ENCODE peak calls at places on chromosome 22, in seven cellular contexts. E, U, P, X, T, O and Q are unnamed samples. For H3K27me3, the result is how much of the 10 kb centered on the place peaks cover.

GRCh38 chr22:25736378-25737011 is 5.5 kb upstream of the MYO18B start:
- DNase-seq in O (no peak), T (no peak), P (no peak), E (no peak), U (no peak), X (no peak), Q (no peak)

GRCh38 chr22:48039326-48039725 is 1276.9 kb downstream of the TBC1D22A start:
- DNase-seq in O (no peak), T (no peak), P (no peak), U (no peak), X (no peak), E (no peak), Q (no peak)

GRCh38 chr22:33850227-33850626 is 70.0 kb downstream of the LARGE1 start:
- DNase-seq in P (no peak), X (no peak), T (no peak), O (no peak), U (no peak), E (no peak), Q (no peak)

GRCh38 chr22:39478461-39478860 is 21.6 kb downstream of the MGAT3 start:
- DNase-seq in E (peak), T (no peak), P (peak), X (no peak), O (peak), U (peak), Q (no peak)

GRCh38 chr22:41094036-41094435 is 1.6 kb downstream of the EP300 start:
- DNase-seq in P (no peak), T (no peak), O (no peak), E (peak), X (peak), U (no peak), Q (peak)

GRCh38 chr22:29555065-29555644 is 1.6 kb upstream of the THOC5 start:
- DNase-seq in O (no peak), X (no peak), P (no peak), U (no peak), T (no peak), E (peak), Q (no peak)

GRCh38 chr22:45312856-45313255 is 3.1 kb downstream of the FAM118A start:
- DNase-seq in E (no peak), P (peak), T (no peak), U (no peak), X (no peak), O (no peak), Q (peak)

GRCh38 chr22:29129644-29130201 is 56.9 kb downstream of the KREMEN1 start:
- DNase-seq in O (no peak), X (no peak), E (no peak), P (no peak), T (no peak), U (no peak), Q (no peak)

GRCh38 chr22:27632451-27633295 is 168.9 kb downstream of the MN1 start:
- DNase-seq in P (no peak), E (no peak), O (no peak), X (peak), T (no peak), U (no peak), Q (no peak)

GRCh38 chr22:30370681-30371080 is 13.9 kb downstream of the CCDC157 start:
- DNase-seq in U (no peak), X (no peak), T (no peak), P (peak), O (no peak), E (no peak), Q (no peak)

GRCh38 chr22:39288135-39288898 is 31.1 kb downstream of the RPL3 start:
- DNase-seq in O (no peak), X (peak), U (peak), P (peak), E (no peak), T (no peak), Q (no peak)

GRCh38 chr22:26364066-26365015 is 64.7 kb upstream of the ASPHD2 start:
- DNase-seq in U (peak), T (peak), O (peak), P (peak), E (peak), X (peak), Q (peak)

GRCh38 chr22:39893526-39893925 is at the start of gene ENTHD1:
- DNase-seq in X (no peak), U (peak), O (no peak), P (no peak), T (no peak), E (no peak), Q (no peak)

GRCh38 chr22:24216541-24217209 is 28.2 kb downstream of the GGT5 start:
- DNase-seq in O (no peak), X (no peak), E (no peak), U (no peak), P (no peak), T (no peak), Q (no peak)

GRCh38 chr22:23227380-23227779 is 47.1 kb downstream of the BCR start:
- DNase-seq in P (no peak), X (no peak), E (no peak), T (no peak), U (no peak), O (no peak), Q (no peak)

GRCh38 chr22:24188705-24189248 is 7.5 kb downstream of the SUSD2 start:
- DNase-seq in T (no peak), P (no peak), O (no peak), U (no peak), E (no peak), X (no peak), Q (no peak)

GRCh38 chr22:27252282-27253049 is 549.1 kb downstream of the MN1 start:
- DNase-seq in O (no peak), X (peak), T (no peak), E (peak), U (no peak), P (peak), Q (no peak)

DNA sequence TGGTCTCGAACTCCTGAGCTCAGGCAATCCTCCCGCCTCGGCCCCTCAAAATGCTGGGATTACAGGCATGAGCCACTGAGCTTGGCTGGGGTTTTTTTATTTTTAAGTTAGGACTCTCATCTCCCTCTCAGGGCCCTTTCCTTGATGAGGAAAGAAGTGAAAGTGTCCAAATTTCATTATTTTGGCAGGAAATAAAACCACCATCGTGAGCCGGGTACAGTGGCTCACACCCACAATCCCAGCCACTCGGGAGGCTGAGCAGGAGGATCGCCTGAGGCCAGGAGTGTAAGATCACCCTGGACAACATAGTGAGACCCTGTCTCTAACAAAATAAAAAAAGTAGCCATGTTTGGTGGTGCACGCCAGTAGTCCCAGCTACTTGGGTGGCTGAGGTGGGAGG is 99.4 kb downstream of the FBXO7 start:
- DNase-seq in U (no peak), T (no peak), X (no peak), E (no peak), O (no peak), P (no peak), Q (no peak)
- H3K23ac ChIP-seq in U (no peak), T (no peak), X (no peak), E (no peak), O (no peak), P (no peak), Q (no peak)

GRCh38 chr22:38271101-38271500 is 1.7 kb downstream of the TMEM184B start:
- DNase-seq in X (no peak), P (no peak), E (no peak), T (no peak), U (peak), O (no peak), Q (no peak)
- H3K18ac ChIP-seq in X (no peak), P (no peak), E (no peak), T (no peak), U (no peak), O (no peak), Q (no peak)

GRCh38 chr22:37163618-37164534 is 14.2 kb upstream of the IL2RB start:
- DNase-seq in U (no peak), E (no peak), O (no peak), X (no peak), T (no peak), P (no peak), Q (no peak)

GRCh38 chr22:37160037-37160436 is 10.3 kb upstream of the IL2RB start:
- DNase-seq in P (no peak), T (no peak), X (no peak), O (no peak), E (no peak), U (no peak), Q (peak)

GRCh38 chr22:37162221-37163095 is 12.7 kb upstream of the IL2RB start:
- DNase-seq in T (no peak), O (no peak), P (no peak), X (peak), E (no peak), U (no peak), Q (no peak)

GRCh38 chr22:37163096-37163489 is 13.4 kb upstream of the IL2RB start:
- DNase-seq in O (no peak), P (no peak), T (no peak), U (no peak), X (no peak), E (no peak), Q (no peak)

GRCh38 chr22:37161442-37161841 is 11.7 kb upstream of the IL2RB start:
- DNase-seq in X (peak), O (no peak), P (peak), E (no peak), T (no peak), U (no peak), Q (peak)
- H3K27me3 ChIP-seq in X (under half), O (under half), P (under half), E (under half), T (under half), U (under half), Q (under half)

GRCh38 chr22:20552913-20553401 is 45.5 kb downstream of the MED15 start:
- DNase-seq in P (no peak), U (no peak), X (peak), T (no peak), E (peak), O (no peak), Q (no peak)
- H3K23ac ChIP-seq in P (no peak), U (no peak), X (no peak), T (no peak), E (no peak), O (no peak), Q (no peak)

GRCh38 chr22:44165286-44165874 is 15.3 kb upstream of the PARVG start:
- DNase-seq in X (no peak), E (no peak), O (no peak), P (no peak), U (no peak), T (no peak), Q (no peak)

GRCh38 chr22:44162960-44163359 is 17.8 kb upstream of the PARVG start:
- DNase-seq in E (no peak), T (no peak), P (no peak), U (no peak), O (no peak), X (no peak), Q (no peak)

GRCh38 chr22:44163536-44163935 is 17.2 kb upstream of the PARVG start:
- DNase-seq in O (no peak), E (no peak), P (no peak), U (no peak), T (no peak), X (no peak), Q (no peak)

GRCh38 chr22:44161673-44162072 is 19.1 kb upstream of the PARVG start:
- DNase-seq in E (no peak), T (no peak), X (no peak), O (no peak), P (no peak), U (no peak), Q (no peak)

GRCh38 chr22:44164031-44164430 is 16.7 kb upstream of the PARVG start:
- DNase-seq in O (no peak), P (no peak), T (no peak), U (no peak), X (no peak), E (no peak), Q (no peak)
- H3K18ac ChIP-seq in O (no peak), P (no peak), T (no peak), U (no peak), X (no peak), E (no peak), Q (no peak)

GRCh38 chr22:22151308-22151707 is 93.3 kb upstream of the VPREB1 start:
- DNase-seq in E (no peak), T (no peak), X (no peak), O (no peak), U (no peak), P (no peak), Q (no peak)
- H3K27me3 ChIP-seq in E (under half), T (under half), X (under half), O (half or more), U (under half), P (under half), Q (under half)

DNA sequence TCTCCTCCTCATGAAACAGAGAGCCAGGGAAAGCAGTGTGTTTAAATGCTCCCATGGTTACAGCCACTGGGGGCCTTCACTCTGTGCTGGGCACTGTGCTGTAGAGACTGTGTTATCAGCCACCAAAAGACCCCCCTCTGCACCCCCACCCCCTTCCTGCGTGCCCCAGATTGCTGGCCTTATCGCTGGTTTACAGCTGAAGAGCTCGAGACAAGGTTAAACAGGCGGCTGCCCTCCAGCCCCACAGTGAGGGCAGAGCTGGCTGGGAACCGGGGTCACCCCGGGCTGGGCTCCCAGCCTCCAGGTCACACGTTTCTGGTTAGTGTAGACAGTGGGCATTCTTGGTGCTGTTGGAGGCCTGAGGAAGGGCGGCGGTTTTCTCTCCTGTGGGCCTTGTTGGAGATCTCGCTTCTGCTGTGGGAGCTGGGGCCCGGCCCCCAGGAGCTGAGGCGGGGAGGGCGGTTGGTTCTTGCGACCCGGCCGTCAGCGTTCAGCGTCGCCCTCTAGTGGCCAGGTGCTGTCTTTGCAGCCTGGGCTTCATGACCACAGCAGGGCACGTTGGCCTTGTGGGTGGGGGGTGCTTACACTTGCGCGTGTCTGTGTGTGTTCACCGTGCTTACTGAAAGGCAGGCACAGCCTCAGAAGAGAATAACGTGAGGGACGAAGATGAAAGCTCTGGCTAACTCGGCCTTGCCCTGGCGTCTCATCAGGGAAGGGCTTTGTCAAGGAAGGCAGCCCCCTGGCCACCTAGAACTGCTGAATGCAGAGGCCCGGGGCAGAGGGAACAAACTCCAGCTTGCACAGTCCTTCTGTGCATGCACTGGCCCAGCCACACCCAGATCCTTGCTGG is 40.8 kb downstream of the TBC1D22A start:
- DNase-seq in X (peak), O (peak), T (peak), E (no peak), P (peak), U (peak), Q (peak)
- H3K23ac ChIP-seq in X (no peak), O (no peak), T (no peak), E (no peak), P (no peak), U (no peak), Q (no peak)

DNA sequence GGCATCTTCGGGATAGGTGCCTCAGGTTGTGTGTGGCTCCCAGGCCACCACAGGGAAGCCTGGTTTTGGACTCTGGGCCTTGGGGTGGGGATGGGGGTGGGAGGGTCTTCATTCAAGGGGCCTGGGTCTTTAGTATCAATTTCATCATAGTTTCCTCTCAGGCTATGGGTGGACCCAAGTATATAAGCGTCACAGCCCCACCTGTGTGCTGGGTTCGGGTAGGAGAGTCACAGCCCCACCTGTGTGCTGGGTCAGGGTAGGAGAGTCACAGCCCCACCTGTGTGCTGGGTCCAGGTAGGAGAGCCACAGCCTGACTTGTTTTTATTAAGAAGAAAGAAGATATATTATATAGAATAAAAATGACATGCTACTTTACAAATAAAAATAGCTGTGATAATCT is 422.1 kb downstream of the BRD1 start:
- DNase-seq in E (no peak), P (no peak), U (peak), X (no peak), O (no peak), T (no peak), Q (no peak)
- H3K18ac ChIP-seq in E (no peak), P (no peak), U (no peak), X (no peak), O (no peak), T (no peak), Q (no peak)

GRCh38 chr22:37570661-37570976 is 9.3 kb downstream of the LGALS2 start:
- DNase-seq in E (no peak), T (no peak), U (peak), X (no peak), O (no peak), P (no peak), Q (no peak)

GRCh38 chr22:37568448-37569008 is 8.2 kb downstream of the CDC42EP1 start:
- DNase-seq in O (no peak), E (no peak), U (peak), T (no peak), P (no peak), X (no peak), Q (peak)

GRCh38 chr22:37567991-37568390 is 7.7 kb downstream of the CDC42EP1 start:
- DNase-seq in P (no peak), E (no peak), X (no peak), O (no peak), T (no peak), U (peak), Q (no peak)

GRCh38 chr22:37569921-37570660 is 9.8 kb downstream of the LGALS2 start:
- DNase-seq in X (no peak), E (no peak), O (no peak), P (peak), T (no peak), U (peak), Q (peak)

DNA sequence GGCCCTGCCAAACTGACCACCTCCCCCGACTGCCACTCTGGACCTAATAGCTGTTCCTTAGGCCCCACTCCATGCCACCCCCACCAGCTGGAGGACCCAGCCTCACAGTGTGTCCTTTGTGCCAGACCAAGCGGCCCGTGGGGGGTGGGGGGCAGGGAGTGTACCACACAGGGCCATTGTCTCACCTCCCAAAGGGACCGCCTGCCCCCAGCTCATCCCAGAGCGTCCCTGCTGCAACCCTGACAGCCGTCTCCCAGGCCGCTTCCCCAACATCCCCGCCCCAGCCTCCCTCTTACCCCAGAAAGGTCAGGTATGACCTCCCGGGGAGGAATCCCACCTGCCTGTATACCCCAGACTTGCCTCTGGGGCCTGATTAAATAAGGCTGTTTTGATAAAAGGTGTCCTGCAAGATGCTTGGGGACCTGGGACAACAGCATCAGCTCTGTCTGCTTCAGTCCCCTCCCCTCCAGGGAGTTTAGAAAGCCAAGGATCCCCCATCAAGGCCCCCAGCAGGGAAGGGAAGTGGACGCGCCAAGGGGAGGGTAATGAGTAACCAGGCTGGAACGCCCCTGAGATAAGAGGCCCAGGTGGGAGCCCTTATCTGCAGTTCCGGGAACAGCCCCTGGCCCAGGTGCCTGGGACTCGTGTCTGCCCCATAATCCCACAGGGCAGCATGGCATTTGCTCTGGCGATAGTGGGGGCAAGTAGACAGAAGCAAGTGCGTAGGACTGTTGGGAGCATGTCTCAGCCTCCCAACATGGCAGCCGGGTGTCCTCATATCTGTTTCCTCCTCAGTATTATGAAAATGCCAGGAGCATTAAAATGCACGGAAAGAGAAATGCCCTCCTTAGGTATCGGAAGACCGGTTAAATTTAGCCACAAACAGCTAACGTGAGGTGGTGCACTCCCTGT is 9.0 kb downstream of the CDC42EP1 start:
- DNase-seq in E (no peak), U (peak), P (peak), X (no peak), O (no peak), T (no peak), Q (peak)
- H3K27me3 ChIP-seq in E (under half), U (under half), P (under half), X (under half), O (under half), T (under half), Q (under half)

DNA sequence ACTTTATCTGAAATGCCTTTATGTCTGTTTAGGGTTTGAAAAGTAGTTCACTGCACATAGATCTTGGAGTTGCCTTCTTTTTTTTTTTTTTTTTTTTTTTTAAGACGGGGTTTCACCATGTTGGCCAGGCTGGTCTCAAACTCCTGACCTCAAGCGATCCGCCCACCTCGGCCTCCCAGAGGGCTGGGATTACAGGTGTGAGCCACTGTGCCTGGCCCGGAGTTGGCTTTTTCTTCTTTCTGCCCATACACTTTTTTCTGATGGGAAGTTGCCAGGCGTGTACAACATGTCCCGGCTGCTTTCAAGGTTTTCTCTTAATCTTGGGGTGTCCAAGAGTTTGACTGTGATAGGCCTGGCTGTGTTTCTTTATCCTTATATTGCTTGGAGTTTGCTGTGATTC is 12.9 kb upstream of the GNB1L start:
- DNase-seq in U (no peak), O (no peak), P (no peak), X (no peak), E (no peak), T (no peak), Q (no peak)
- H3K23ac ChIP-seq in U (no peak), O (no peak), P (no peak), X (no peak), E (no peak), T (no peak), Q (no peak)